ENCODE peak calls at places on chromosome 20, in eight cellular contexts. One of them, this sample, is unnamed.

GRCh38 chr20:58102744-58103516 is 125.5 kb downstream of the ANKRD60 start:
- DNase-seq in neural crest cell: no peak
- DNase-seq in HCT116: no peak
- DNase-seq in A549: no peak
- DNase-seq in RWPE2: peak; percentile 90
- DNase-seq in CD14-positive monocyte: no peak
- DNase-seq in CD8-positive, alpha-beta T cell: no peak
- DNase-seq in GM13976: no peak
- DNase-seq in this sample: no peak

GRCh38 chr20:60009318-60009717 is 51.1 kb downstream of the CDH26 start:
- DNase-seq in neural crest cell: no peak
- DNase-seq in HCT116: no peak
- DNase-seq in A549: no peak
- DNase-seq in RWPE2: no peak
- DNase-seq in CD14-positive monocyte: no peak
- DNase-seq in CD8-positive, alpha-beta T cell: no peak
- DNase-seq in GM13976: no peak
- DNase-seq in this sample: no peak

GRCh38 chr20:38872036-38872435 is 54.2 kb upstream of the FAM83D start:
- DNase-seq in neural crest cell: no peak
- DNase-seq in HCT116: no peak
- DNase-seq in A549: no peak
- DNase-seq in RWPE2: no peak
- DNase-seq in CD14-positive monocyte: no peak
- DNase-seq in CD8-positive, alpha-beta T cell: no peak
- DNase-seq in GM13976: no peak
- DNase-seq in this sample: no peak

GRCh38 chr20:37345339-37346231 is at the start of gene SRC:
- DNase-seq in neural crest cell: peak; percentile 68
- DNase-seq in HCT116: no peak
- DNase-seq in A549: peak; percentile 68
- DNase-seq in RWPE2: peak; percentile 98
- DNase-seq in CD14-positive monocyte: peak; percentile 73
- DNase-seq in CD8-positive, alpha-beta T cell: peak; percentile 65
- DNase-seq in GM13976: peak; percentile 84
- DNase-seq in this sample: peak; percentile 44

GRCh38 chr20:41345729-41346067 is 5.1 kb downstream of the LPIN3 start:
- DNase-seq in neural crest cell: no peak
- DNase-seq in HCT116: no peak
- DNase-seq in A549: no peak
- DNase-seq in RWPE2: no peak
- DNase-seq in CD14-positive monocyte: no peak
- DNase-seq in CD8-positive, alpha-beta T cell: no peak
- DNase-seq in GM13976: no peak
- DNase-seq in this sample: no peak

GRCh38 chr20:64062596-64063388 is at the start of gene TCEA2:
- DNase-seq in neural crest cell: peak; percentile 91
- DNase-seq in HCT116: peak; percentile 82
- DNase-seq in A549: peak; percentile 96
- DNase-seq in RWPE2: peak; percentile 100
- DNase-seq in CD14-positive monocyte: peak; percentile 92
- DNase-seq in CD8-positive, alpha-beta T cell: peak; percentile 97
- DNase-seq in GM13976: peak; percentile 98
- DNase-seq in this sample: peak; percentile 87

GRCh38 chr20:58990651-58991445 is 9.8 kb downstream of the NELFCD start:
- DNase-seq in neural crest cell: no peak
- DNase-seq in HCT116: no peak
- DNase-seq in A549: no peak
- DNase-seq in RWPE2: peak; percentile 73
- DNase-seq in CD14-positive monocyte: no peak
- DNase-seq in CD8-positive, alpha-beta T cell: no peak
- DNase-seq in GM13976: no peak
- DNase-seq in this sample: no peak

GRCh38 chr20:23629017-23629541 is 8.7 kb downstream of the CST3 start:
- DNase-seq in neural crest cell: no peak
- DNase-seq in HCT116: peak; percentile 74
- DNase-seq in A549: peak; percentile 68
- DNase-seq in RWPE2: peak; percentile 89
- DNase-seq in CD14-positive monocyte: no peak
- DNase-seq in CD8-positive, alpha-beta T cell: no peak
- DNase-seq in GM13976: no peak
- DNase-seq in this sample: no peak

GRCh38 chr20:9739991-9740390 is 98.9 kb downstream of the PAK5 start:
- DNase-seq in neural crest cell: no peak
- DNase-seq in HCT116: no peak
- DNase-seq in A549: no peak
- DNase-seq in RWPE2: no peak
- DNase-seq in CD14-positive monocyte: no peak
- DNase-seq in CD8-positive, alpha-beta T cell: no peak
- DNase-seq in GM13976: no peak
- DNase-seq in this sample: no peak

GRCh38 chr20:48832423-48832735 is 4.6 kb upstream of the PREX1 start:
- DNase-seq in neural crest cell: no peak
- DNase-seq in HCT116: no peak
- DNase-seq in A549: no peak
- DNase-seq in RWPE2: no peak
- DNase-seq in CD14-positive monocyte: peak; percentile 67
- DNase-seq in CD8-positive, alpha-beta T cell: no peak
- DNase-seq in GM13976: no peak
- DNase-seq in this sample: no peak

GRCh38 chr20:32034581-32035397 is 17.3 kb upstream of the HCK start:
- DNase-seq in neural crest cell: no peak
- DNase-seq in HCT116: no peak
- DNase-seq in A549: no peak
- DNase-seq in RWPE2: peak; percentile 71
- DNase-seq in CD14-positive monocyte: peak; percentile 83
- DNase-seq in CD8-positive, alpha-beta T cell: no peak
- DNase-seq in GM13976: peak; percentile 41
- DNase-seq in this sample: no peak
- TF ChIP-seq CTCF in neural crest cell: no peak
- TF ChIP-seq CTCF in HCT116: peak; percentile 24
- TF ChIP-seq CTCF in A549: peak; percentile 7
- TF ChIP-seq CTCF in RWPE2: peak; percentile 62
- TF ChIP-seq CTCF in CD14-positive monocyte: peak; percentile 33
- TF ChIP-seq CTCF in CD8-positive, alpha-beta T cell: no peak
- TF ChIP-seq CTCF in GM13976: peak; percentile 64
- TF ChIP-seq CTCF in this sample: no peak

GRCh38 chr20:51563597-51564332 is 21.2 kb upstream of the NFATC2 start:
- DNase-seq in neural crest cell: no peak
- DNase-seq in HCT116: peak; percentile 51
- DNase-seq in A549: peak; percentile 81
- DNase-seq in RWPE2: no peak
- DNase-seq in CD14-positive monocyte: no peak
- DNase-seq in CD8-positive, alpha-beta T cell: no peak
- DNase-seq in GM13976: no peak
- DNase-seq in this sample: no peak

GRCh38 chr20:51562027-51562333 is 19.5 kb upstream of the NFATC2 start:
- DNase-seq in neural crest cell: no peak
- DNase-seq in HCT116: no peak
- DNase-seq in A549: peak; percentile 26
- DNase-seq in RWPE2: no peak
- DNase-seq in CD14-positive monocyte: no peak
- DNase-seq in CD8-positive, alpha-beta T cell: no peak
- DNase-seq in GM13976: no peak
- DNase-seq in this sample: no peak

GRCh38 chr20:51563141-51563596 is 20.6 kb upstream of the NFATC2 start:
- DNase-seq in neural crest cell: no peak
- DNase-seq in HCT116: no peak
- DNase-seq in A549: no peak
- DNase-seq in RWPE2: no peak
- DNase-seq in CD14-positive monocyte: no peak
- DNase-seq in CD8-positive, alpha-beta T cell: no peak
- DNase-seq in GM13976: no peak
- DNase-seq in this sample: no peak

GRCh38 chr20:51560550-51561307 is 18.2 kb upstream of the NFATC2 start:
- DNase-seq in neural crest cell: no peak
- DNase-seq in HCT116: no peak
- DNase-seq in A549: no peak
- DNase-seq in RWPE2: no peak
- DNase-seq in CD14-positive monocyte: no peak
- DNase-seq in CD8-positive, alpha-beta T cell: no peak
- DNase-seq in GM13976: no peak
- DNase-seq in this sample: no peak

DNA sequence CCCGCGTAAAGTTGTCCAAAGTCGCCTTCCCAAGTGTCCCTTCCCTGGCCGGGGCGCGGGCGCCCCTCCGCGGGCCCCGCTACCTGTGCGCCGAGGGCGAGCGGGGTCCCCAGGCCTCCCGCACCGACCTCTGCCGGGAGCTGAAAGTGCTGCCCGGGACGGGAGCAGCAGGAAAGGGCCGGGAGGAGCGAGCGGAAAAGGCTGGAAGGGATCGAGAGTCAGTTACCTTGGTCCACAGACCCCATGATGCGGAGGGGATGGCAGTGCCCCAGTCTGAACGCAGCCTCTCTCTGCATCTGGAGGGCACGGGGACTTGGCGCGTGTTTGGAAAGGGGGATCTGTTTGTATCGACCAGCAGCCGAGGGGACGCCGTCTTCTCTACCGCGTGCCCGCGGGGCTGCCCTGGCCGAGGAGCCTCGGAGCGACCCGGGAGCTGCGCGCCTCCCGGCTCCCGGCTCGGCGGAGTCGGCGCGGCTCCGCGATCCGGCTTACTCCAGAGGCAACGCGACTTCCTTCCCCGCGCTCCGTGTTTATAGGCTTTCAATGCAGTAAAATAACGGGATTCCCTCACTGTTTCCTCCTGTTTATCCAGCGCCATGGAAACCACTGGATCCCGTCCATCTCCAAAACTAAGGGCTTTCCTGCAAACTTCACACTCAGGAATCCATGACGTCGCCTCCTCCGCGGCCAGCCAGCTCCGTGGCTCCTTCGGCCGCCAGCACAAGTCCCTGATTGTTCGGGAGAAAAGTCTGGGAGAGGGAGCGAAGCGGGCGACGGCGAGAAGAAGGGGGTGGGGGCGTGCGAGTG is 20.0 kb upstream of the NFATC2 start:
- DNase-seq in neural crest cell: peak; percentile 57
- DNase-seq in HCT116: peak; percentile 26
- DNase-seq in A549: peak; percentile 65
- DNase-seq in RWPE2: no peak
- DNase-seq in CD14-positive monocyte: no peak
- DNase-seq in CD8-positive, alpha-beta T cell: peak; percentile 53
- DNase-seq in GM13976: peak; percentile 50
- DNase-seq in this sample: no peak
- TF ChIP-seq CTCF in neural crest cell: no peak
- TF ChIP-seq CTCF in HCT116: no peak
- TF ChIP-seq CTCF in A549: peak; percentile 41
- TF ChIP-seq CTCF in RWPE2: peak; percentile 68
- TF ChIP-seq CTCF in CD14-positive monocyte: no peak
- TF ChIP-seq CTCF in CD8-positive, alpha-beta T cell: peak; percentile 2
- TF ChIP-seq CTCF in GM13976: peak; percentile 4
- TF ChIP-seq CTCF in this sample: no peak

GRCh38 chr20:12595841-12596240 is 412.9 kb upstream of the SPTLC3 start:
- DNase-seq in neural crest cell: no peak
- DNase-seq in HCT116: no peak
- DNase-seq in A549: no peak
- DNase-seq in RWPE2: no peak
- DNase-seq in CD14-positive monocyte: no peak
- DNase-seq in CD8-positive, alpha-beta T cell: no peak
- DNase-seq in GM13976: no peak
- DNase-seq in this sample: no peak
- TF ChIP-seq CTCF in neural crest cell: no peak
- TF ChIP-seq CTCF in HCT116: no peak
- TF ChIP-seq CTCF in A549: no peak
- TF ChIP-seq CTCF in RWPE2: no peak
- TF ChIP-seq CTCF in CD14-positive monocyte: no peak
- TF ChIP-seq CTCF in CD8-positive, alpha-beta T cell: no peak
- TF ChIP-seq CTCF in GM13976: no peak
- TF ChIP-seq CTCF in this sample: no peak

DNA sequence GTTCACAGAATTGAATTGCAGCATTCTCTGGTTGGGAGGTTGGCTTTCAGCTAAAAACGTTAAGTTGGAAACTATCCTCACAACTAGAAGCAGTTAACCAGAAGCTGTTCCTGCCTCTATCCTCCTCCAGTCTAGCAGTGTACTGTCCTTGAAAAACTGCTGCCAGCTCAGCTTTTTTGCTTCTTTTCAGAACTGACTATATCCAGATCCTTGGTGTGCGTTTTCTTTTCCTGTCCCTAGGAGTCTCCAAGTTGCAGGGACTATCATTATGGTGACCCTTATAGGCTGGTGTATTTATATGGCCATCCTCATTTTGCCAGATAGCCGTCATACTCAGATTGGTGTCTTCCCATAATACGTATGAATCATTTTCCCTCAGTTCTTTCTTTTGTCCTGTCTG is 5.5 kb downstream of the ITCH start:
- DNase-seq in neural crest cell: no peak
- DNase-seq in HCT116: no peak
- DNase-seq in A549: no peak
- DNase-seq in RWPE2: peak; percentile 14
- DNase-seq in CD14-positive monocyte: no peak
- DNase-seq in CD8-positive, alpha-beta T cell: no peak
- DNase-seq in GM13976: no peak
- DNase-seq in this sample: no peak
- TF ChIP-seq CTCF in neural crest cell: no peak
- TF ChIP-seq CTCF in HCT116: no peak
- TF ChIP-seq CTCF in A549: no peak
- TF ChIP-seq CTCF in RWPE2: no peak
- TF ChIP-seq CTCF in CD14-positive monocyte: no peak
- TF ChIP-seq CTCF in CD8-positive, alpha-beta T cell: no peak
- TF ChIP-seq CTCF in GM13976: no peak
- TF ChIP-seq CTCF in this sample: no peak

DNA sequence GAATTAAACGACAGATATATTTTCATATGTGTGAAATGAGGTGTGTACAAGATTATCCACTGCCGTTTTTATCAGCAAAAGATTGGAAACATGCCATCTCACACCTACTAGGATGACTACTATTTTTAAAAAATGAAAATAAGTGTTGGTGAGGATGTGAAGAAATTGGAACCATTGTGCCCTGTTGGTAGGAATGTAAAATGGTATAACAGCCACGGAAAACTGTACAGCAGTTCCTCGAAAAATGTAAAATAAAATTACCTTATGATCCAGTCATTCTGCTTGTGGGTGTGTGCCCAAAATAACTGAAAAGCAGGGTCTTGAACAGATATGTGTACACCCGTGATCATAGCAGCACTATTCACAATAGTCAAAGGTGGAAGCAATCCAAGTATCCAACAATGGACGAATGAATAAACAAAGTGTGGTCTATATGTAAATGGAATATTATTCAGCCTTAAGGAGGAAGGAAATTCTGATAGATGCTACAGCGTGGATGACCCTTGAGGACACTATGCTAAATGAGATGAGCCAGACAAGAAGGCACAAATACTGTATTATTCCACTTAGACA is 27.0 kb upstream of the CCN5 start:
- DNase-seq in neural crest cell: no peak
- DNase-seq in HCT116: no peak
- DNase-seq in A549: no peak
- DNase-seq in RWPE2: no peak
- DNase-seq in CD14-positive monocyte: no peak
- DNase-seq in CD8-positive, alpha-beta T cell: no peak
- DNase-seq in GM13976: no peak
- DNase-seq in this sample: no peak
- TF ChIP-seq CTCF in neural crest cell: no peak
- TF ChIP-seq CTCF in HCT116: peak; percentile 24
- TF ChIP-seq CTCF in A549: no peak
- TF ChIP-seq CTCF in RWPE2: peak; percentile 22
- TF ChIP-seq CTCF in CD14-positive monocyte: no peak
- TF ChIP-seq CTCF in CD8-positive, alpha-beta T cell: no peak
- TF ChIP-seq CTCF in GM13976: no peak
- TF ChIP-seq CTCF in this sample: no peak